ENCODE peak calls at places on chromosomes 7 and 10, in four cellular contexts. One of them, this sample, is unnamed.

GRCh38 chr10:95861401-95861800 is 46.4 kb upstream of the CC2D2B start:
- DNase-seq in activated CD4-positive, CD25-positive, alpha-beta regulatory T cell treated with anti-CD3 and anti-CD28 coated beads, Interleukin-2, amount 50 U/mL, for 16 hours: no peak
- DNase-seq in AG08395: no peak
- DNase-seq in OCI-M1: no peak
- DNase-seq in this sample: no peak

GRCh38 chr10:93180402-93181040 is 106.8 kb downstream of the CYP26A1 start:
- DNase-seq in activated CD4-positive, CD25-positive, alpha-beta regulatory T cell treated with anti-CD3 and anti-CD28 coated beads, Interleukin-2, amount 50 U/mL, for 16 hours: no peak
- DNase-seq in AG08395: peak; percentile 57
- DNase-seq in OCI-M1: no peak
- DNase-seq in this sample: no peak

GRCh38 chr10:42864575-42864974 is 82.0 kb downstream of the BMS1 start:
- DNase-seq in activated CD4-positive, CD25-positive, alpha-beta regulatory T cell treated with anti-CD3 and anti-CD28 coated beads, Interleukin-2, amount 50 U/mL, for 16 hours: no peak
- DNase-seq in AG08395: no peak
- DNase-seq in OCI-M1: peak; percentile 44
- DNase-seq in this sample: no peak

GRCh38 chr7:149854611-149855367 is 16.6 kb downstream of the ZNF862 start:
- DNase-seq in activated CD4-positive, CD25-positive, alpha-beta regulatory T cell treated with anti-CD3 and anti-CD28 coated beads, Interleukin-2, amount 50 U/mL, for 16 hours: no peak
- DNase-seq in AG08395: peak; percentile 43
- DNase-seq in OCI-M1: peak; percentile 18
- DNase-seq in this sample: no peak

GRCh38 chr10:27030060-27030459 is 70.2 kb downstream of the ANKRD26 start:
- DNase-seq in activated CD4-positive, CD25-positive, alpha-beta regulatory T cell treated with anti-CD3 and anti-CD28 coated beads, Interleukin-2, amount 50 U/mL, for 16 hours: no peak
- DNase-seq in AG08395: no peak
- DNase-seq in OCI-M1: peak; percentile 46
- DNase-seq in this sample: no peak

GRCh38 chr7:65448824-65449504 is 75.3 kb downstream of the ZNF92 start:
- DNase-seq in activated CD4-positive, CD25-positive, alpha-beta regulatory T cell treated with anti-CD3 and anti-CD28 coated beads, Interleukin-2, amount 50 U/mL, for 16 hours: no peak
- DNase-seq in AG08395: peak; percentile 68
- DNase-seq in OCI-M1: no peak
- DNase-seq in this sample: no peak

GRCh38 chr7:88219781-88220747 is at the start of gene SRI:
- DNase-seq in activated CD4-positive, CD25-positive, alpha-beta regulatory T cell treated with anti-CD3 and anti-CD28 coated beads, Interleukin-2, amount 50 U/mL, for 16 hours: peak; percentile 82
- DNase-seq in AG08395: peak; percentile 94
- DNase-seq in OCI-M1: peak; percentile 96
- DNase-seq in this sample: peak; percentile 88

GRCh38 chr7:22390512-22390911 is 33.6 kb upstream of the RAPGEF5 start:
- DNase-seq in activated CD4-positive, CD25-positive, alpha-beta regulatory T cell treated with anti-CD3 and anti-CD28 coated beads, Interleukin-2, amount 50 U/mL, for 16 hours: no peak
- DNase-seq in AG08395: no peak
- DNase-seq in OCI-M1: no peak
- DNase-seq in this sample: no peak

GRCh38 chr7:121755286-121755685 is 117.7 kb upstream of the PTPRZ1 start:
- DNase-seq in activated CD4-positive, CD25-positive, alpha-beta regulatory T cell treated with anti-CD3 and anti-CD28 coated beads, Interleukin-2, amount 50 U/mL, for 16 hours: no peak
- DNase-seq in AG08395: no peak
- DNase-seq in OCI-M1: peak; percentile 3
- DNase-seq in this sample: no peak

GRCh38 chr10:60871215-60871614 is 72.8 kb downstream of the RHOBTB1 start:
- DNase-seq in activated CD4-positive, CD25-positive, alpha-beta regulatory T cell treated with anti-CD3 and anti-CD28 coated beads, Interleukin-2, amount 50 U/mL, for 16 hours: no peak
- DNase-seq in AG08395: no peak
- DNase-seq in OCI-M1: peak; percentile 44
- DNase-seq in this sample: no peak

GRCh38 chr10:132402781-132403241 is 5.8 kb downstream of the PWWP2B start:
- DNase-seq in activated CD4-positive, CD25-positive, alpha-beta regulatory T cell treated with anti-CD3 and anti-CD28 coated beads, Interleukin-2, amount 50 U/mL, for 16 hours: no peak
- DNase-seq in AG08395: no peak
- DNase-seq in OCI-M1: no peak
- DNase-seq in this sample: no peak

GRCh38 chr10:74249865-74250264 is 98.8 kb downstream of the ADK start:
- DNase-seq in activated CD4-positive, CD25-positive, alpha-beta regulatory T cell treated with anti-CD3 and anti-CD28 coated beads, Interleukin-2, amount 50 U/mL, for 16 hours: no peak
- DNase-seq in AG08395: no peak
- DNase-seq in OCI-M1: no peak
- DNase-seq in this sample: no peak

GRCh38 chr7:35004531-35005096 is 32.7 kb downstream of the DPY19L1 start:
- DNase-seq in activated CD4-positive, CD25-positive, alpha-beta regulatory T cell treated with anti-CD3 and anti-CD28 coated beads, Interleukin-2, amount 50 U/mL, for 16 hours: no peak
- DNase-seq in AG08395: peak; percentile 2
- DNase-seq in OCI-M1: peak; percentile 3
- DNase-seq in this sample: no peak

GRCh38 chr10:118817328-118818068 is 62.7 kb upstream of the CACUL1 start:
- DNase-seq in activated CD4-positive, CD25-positive, alpha-beta regulatory T cell treated with anti-CD3 and anti-CD28 coated beads, Interleukin-2, amount 50 U/mL, for 16 hours: no peak
- DNase-seq in AG08395: no peak
- DNase-seq in OCI-M1: no peak
- DNase-seq in this sample: no peak

GRCh38 chr7:28921822-28922221 is 36.3 kb downstream of the TRIL start:
- DNase-seq in activated CD4-positive, CD25-positive, alpha-beta regulatory T cell treated with anti-CD3 and anti-CD28 coated beads, Interleukin-2, amount 50 U/mL, for 16 hours: no peak
- DNase-seq in AG08395: peak; percentile 73
- DNase-seq in OCI-M1: peak; percentile 83
- DNase-seq in this sample: no peak

GRCh38 chr10:30736685-30737232 is 107.2 kb upstream of the LYZL2 start:
- DNase-seq in activated CD4-positive, CD25-positive, alpha-beta regulatory T cell treated with anti-CD3 and anti-CD28 coated beads, Interleukin-2, amount 50 U/mL, for 16 hours: no peak
- DNase-seq in AG08395: peak; percentile 96
- DNase-seq in OCI-M1: peak; percentile 8
- DNase-seq in this sample: no peak

GRCh38 chr7:67438174-67438837 is 441.7 kb downstream of the TYW1 start:
- DNase-seq in activated CD4-positive, CD25-positive, alpha-beta regulatory T cell treated with anti-CD3 and anti-CD28 coated beads, Interleukin-2, amount 50 U/mL, for 16 hours: no peak
- DNase-seq in AG08395: no peak
- DNase-seq in OCI-M1: no peak
- DNase-seq in this sample: no peak

GRCh38 chr7:159109092-159110035 is 35.3 kb downstream of the VIPR2 start:
- DNase-seq in activated CD4-positive, CD25-positive, alpha-beta regulatory T cell treated with anti-CD3 and anti-CD28 coated beads, Interleukin-2, amount 50 U/mL, for 16 hours: no peak
- DNase-seq in AG08395: no peak
- DNase-seq in OCI-M1: no peak
- DNase-seq in this sample: no peak

GRCh38 chr7:79317728-79318127 is 135.7 kb downstream of the MAGI2 start:
- DNase-seq in activated CD4-positive, CD25-positive, alpha-beta regulatory T cell treated with anti-CD3 and anti-CD28 coated beads, Interleukin-2, amount 50 U/mL, for 16 hours: no peak
- DNase-seq in AG08395: peak; percentile 77
- DNase-seq in OCI-M1: no peak
- DNase-seq in this sample: no peak

GRCh38 chr10:61973923-61974322 is 72.4 kb downstream of the ARID5B start:
- DNase-seq in activated CD4-positive, CD25-positive, alpha-beta regulatory T cell treated with anti-CD3 and anti-CD28 coated beads, Interleukin-2, amount 50 U/mL, for 16 hours: no peak
- DNase-seq in AG08395: no peak
- DNase-seq in OCI-M1: no peak
- DNase-seq in this sample: no peak

GRCh38 chr7:129222064-129222463 is 2.8 kb upstream of the AHCYL2 start:
- DNase-seq in activated CD4-positive, CD25-positive, alpha-beta regulatory T cell treated with anti-CD3 and anti-CD28 coated beads, Interleukin-2, amount 50 U/mL, for 16 hours: no peak
- DNase-seq in AG08395: no peak
- DNase-seq in OCI-M1: peak; percentile 19
- DNase-seq in this sample: no peak

GRCh38 chr7:16078076-16078952 is 343.0 kb downstream of the CRPPA start:
- DNase-seq in activated CD4-positive, CD25-positive, alpha-beta regulatory T cell treated with anti-CD3 and anti-CD28 coated beads, Interleukin-2, amount 50 U/mL, for 16 hours: no peak
- DNase-seq in AG08395: peak; percentile 45
- DNase-seq in OCI-M1: peak; percentile 78
- DNase-seq in this sample: peak; percentile 9

GRCh38 chr7:37421820-37422219 is 26.8 kb downstream of the ELMO1 start:
- DNase-seq in activated CD4-positive, CD25-positive, alpha-beta regulatory T cell treated with anti-CD3 and anti-CD28 coated beads, Interleukin-2, amount 50 U/mL, for 16 hours: no peak
- DNase-seq in AG08395: peak; percentile 4
- DNase-seq in OCI-M1: peak; percentile 38
- DNase-seq in this sample: no peak